ENCODE peak calls at places on chromosomes 16 and 17, in eight cellular contexts. One of them, this sample, is unnamed.

GRCh38 chr17:66345264-66345663 is 42.9 kb downstream of the PRKCA start:
- DNase-seq in GM12865: no peak
- DNase-seq in lung: no peak
- DNase-seq in AG09309: no peak
- DNase-seq in nephron progenitor cell: no peak
- DNase-seq in tibial nerve: no peak
- DNase-seq in Peyer's patch: no peak
- DNase-seq in omental fat pad: no peak
- DNase-seq in this sample: no peak

GRCh38 chr17:7940034-7940433 is 8.0 kb downstream of the CNTROB start:
- DNase-seq in Peyer's patch: no peak
- DNase-seq in omental fat pad: no peak
- DNase-seq in lung: no peak
- DNase-seq in GM12865: no peak
- DNase-seq in nephron progenitor cell: no peak
- DNase-seq in tibial nerve: no peak
- DNase-seq in AG09309: no peak
- DNase-seq in this sample: no peak

GRCh38 chr17:36602030-36602737 is 801 bp downstream of the MRM1 start:
- DNase-seq in Peyer's patch: no peak
- DNase-seq in GM12865: peak; percentile 29
- DNase-seq in nephron progenitor cell: no peak
- DNase-seq in lung: no peak
- DNase-seq in tibial nerve: no peak
- DNase-seq in AG09309: no peak
- DNase-seq in omental fat pad: no peak
- DNase-seq in this sample: peak; percentile 17

GRCh38 chr16:29198731-29199521 is 207.6 kb downstream of the NPIPB11 start:
- DNase-seq in lung: no peak
- DNase-seq in tibial nerve: no peak
- DNase-seq in GM12865: no peak
- DNase-seq in Peyer's patch: peak; percentile 43
- DNase-seq in omental fat pad: peak; percentile 18
- DNase-seq in nephron progenitor cell: no peak
- DNase-seq in AG09309: no peak
- DNase-seq in this sample: no peak

GRCh38 chr16:54077412-54077821 is 209.2 kb downstream of the IRX3 start:
- DNase-seq in omental fat pad: no peak
- DNase-seq in AG09309: peak; percentile 23
- DNase-seq in nephron progenitor cell: no peak
- DNase-seq in Peyer's patch: no peak
- DNase-seq in lung: no peak
- DNase-seq in tibial nerve: no peak
- DNase-seq in GM12865: no peak
- DNase-seq in this sample: peak; percentile 2

GRCh38 chr16:68883685-68884084 is 40.4 kb downstream of the TANGO6 start:
- DNase-seq in GM12865: no peak
- DNase-seq in tibial nerve: no peak
- DNase-seq in omental fat pad: no peak
- DNase-seq in AG09309: no peak
- DNase-seq in Peyer's patch: no peak
- DNase-seq in lung: no peak
- DNase-seq in nephron progenitor cell: no peak
- DNase-seq in this sample: no peak

GRCh38 chr17:44409309-44410028 is 20.0 kb upstream of the ITGA2B start:
- DNase-seq in AG09309: no peak
- DNase-seq in lung: no peak
- DNase-seq in GM12865: no peak
- DNase-seq in omental fat pad: no peak
- DNase-seq in nephron progenitor cell: no peak
- DNase-seq in Peyer's patch: no peak
- DNase-seq in tibial nerve: no peak
- DNase-seq in this sample: no peak

GRCh38 chr16:67666032-67666537 is 465 bp downstream of the ENKD1 start:
- DNase-seq in GM12865: no peak
- DNase-seq in omental fat pad: no peak
- DNase-seq in lung: no peak
- DNase-seq in Peyer's patch: no peak
- DNase-seq in tibial nerve: no peak
- DNase-seq in nephron progenitor cell: peak; percentile 75
- DNase-seq in AG09309: no peak
- DNase-seq in this sample: peak; percentile 33

GRCh38 chr17:8465381-8466158 is 29.9 kb downstream of the NDEL1 start:
- DNase-seq in AG09309: no peak
- DNase-seq in omental fat pad: no peak
- DNase-seq in GM12865: no peak
- DNase-seq in lung: no peak
- DNase-seq in nephron progenitor cell: no peak
- DNase-seq in tibial nerve: no peak
- DNase-seq in Peyer's patch: no peak
- DNase-seq in this sample: no peak

GRCh38 chr17:36597866-36598777 is 3.3 kb upstream of the MRM1 start:
- DNase-seq in GM12865: no peak
- DNase-seq in lung: no peak
- DNase-seq in omental fat pad: no peak
- DNase-seq in Peyer's patch: no peak
- DNase-seq in nephron progenitor cell: no peak
- DNase-seq in tibial nerve: no peak
- DNase-seq in AG09309: no peak
- DNase-seq in this sample: no peak

GRCh38 chr16:70738083-70738977 is 52.5 kb upstream of the MTSS2 start:
- DNase-seq in GM12865: peak; percentile 59
- DNase-seq in Peyer's patch: no peak
- DNase-seq in tibial nerve: no peak
- DNase-seq in omental fat pad: no peak
- DNase-seq in lung: peak; percentile 69
- DNase-seq in AG09309: no peak
- DNase-seq in nephron progenitor cell: peak; percentile 55
- DNase-seq in this sample: peak; percentile 74

GRCh38 chr16:87628246-87628923 is 26.1 kb downstream of the JPH3 start:
- DNase-seq in nephron progenitor cell: no peak
- DNase-seq in GM12865: no peak
- DNase-seq in tibial nerve: no peak
- DNase-seq in AG09309: no peak
- DNase-seq in omental fat pad: no peak
- DNase-seq in Peyer's patch: no peak
- DNase-seq in lung: no peak
- DNase-seq in this sample: no peak

GRCh38 chr17:72702136-72702735 is 390.3 kb downstream of the SLC39A11 start:
- DNase-seq in GM12865: no peak
- DNase-seq in nephron progenitor cell: no peak
- DNase-seq in AG09309: no peak
- DNase-seq in tibial nerve: no peak
- DNase-seq in lung: no peak
- DNase-seq in Peyer's patch: no peak
- DNase-seq in omental fat pad: no peak
- DNase-seq in this sample: no peak

GRCh38 chr16:50635505-50636392 is 45.4 kb downstream of the SNX20 start:
- DNase-seq in lung: no peak
- DNase-seq in GM12865: peak; percentile 28
- DNase-seq in Peyer's patch: no peak
- DNase-seq in nephron progenitor cell: no peak
- DNase-seq in AG09309: no peak
- DNase-seq in tibial nerve: no peak
- DNase-seq in omental fat pad: no peak
- DNase-seq in this sample: peak; percentile 60

GRCh38 chr17:8103549-8103948 is 14.8 kb downstream of the ALOXE3 start:
- DNase-seq in omental fat pad: no peak
- DNase-seq in GM12865: no peak
- DNase-seq in nephron progenitor cell: no peak
- DNase-seq in Peyer's patch: no peak
- DNase-seq in AG09309: no peak
- DNase-seq in lung: no peak
- DNase-seq in tibial nerve: no peak
- DNase-seq in this sample: no peak

GRCh38 chr16:8854298-8854948 is 14.4 kb downstream of the CARHSP1 start:
- DNase-seq in lung: no peak
- DNase-seq in nephron progenitor cell: no peak
- DNase-seq in Peyer's patch: peak; percentile 34
- DNase-seq in AG09309: no peak
- DNase-seq in GM12865: no peak
- DNase-seq in tibial nerve: no peak
- DNase-seq in omental fat pad: peak; percentile 22
- DNase-seq in this sample: no peak

GRCh38 chr17:15364615-15365014 is 23.2 kb upstream of the TEKT3 start:
- DNase-seq in AG09309: no peak
- DNase-seq in GM12865: no peak
- DNase-seq in nephron progenitor cell: no peak
- DNase-seq in Peyer's patch: no peak
- DNase-seq in tibial nerve: no peak
- DNase-seq in lung: no peak
- DNase-seq in omental fat pad: no peak
- DNase-seq in this sample: no peak

GRCh38 chr17:40866838-40867237 is at the start of gene KRT12:
- DNase-seq in omental fat pad: no peak
- DNase-seq in lung: no peak
- DNase-seq in tibial nerve: no peak
- DNase-seq in nephron progenitor cell: no peak
- DNase-seq in Peyer's patch: no peak
- DNase-seq in AG09309: no peak
- DNase-seq in GM12865: no peak
- DNase-seq in this sample: no peak

GRCh38 chr17:40859536-40859935 is 7.5 kb downstream of the KRT12 start:
- DNase-seq in tibial nerve: no peak
- DNase-seq in nephron progenitor cell: no peak
- DNase-seq in lung: no peak
- DNase-seq in Peyer's patch: no peak
- DNase-seq in omental fat pad: no peak
- DNase-seq in AG09309: no peak
- DNase-seq in GM12865: no peak
- DNase-seq in this sample: no peak

GRCh38 chr17:40857535-40857934 is 9.5 kb downstream of the KRT12 start:
- DNase-seq in lung: no peak
- DNase-seq in Peyer's patch: no peak
- DNase-seq in nephron progenitor cell: no peak
- DNase-seq in AG09309: peak; percentile 40
- DNase-seq in tibial nerve: no peak
- DNase-seq in omental fat pad: no peak
- DNase-seq in GM12865: no peak
- DNase-seq in this sample: no peak

GRCh38 chr17:40864661-40865380 is 2.2 kb downstream of the KRT12 start:
- DNase-seq in AG09309: no peak
- DNase-seq in tibial nerve: no peak
- DNase-seq in GM12865: no peak
- DNase-seq in omental fat pad: no peak
- DNase-seq in nephron progenitor cell: no peak
- DNase-seq in lung: no peak
- DNase-seq in Peyer's patch: no peak
- DNase-seq in this sample: no peak

DNA sequence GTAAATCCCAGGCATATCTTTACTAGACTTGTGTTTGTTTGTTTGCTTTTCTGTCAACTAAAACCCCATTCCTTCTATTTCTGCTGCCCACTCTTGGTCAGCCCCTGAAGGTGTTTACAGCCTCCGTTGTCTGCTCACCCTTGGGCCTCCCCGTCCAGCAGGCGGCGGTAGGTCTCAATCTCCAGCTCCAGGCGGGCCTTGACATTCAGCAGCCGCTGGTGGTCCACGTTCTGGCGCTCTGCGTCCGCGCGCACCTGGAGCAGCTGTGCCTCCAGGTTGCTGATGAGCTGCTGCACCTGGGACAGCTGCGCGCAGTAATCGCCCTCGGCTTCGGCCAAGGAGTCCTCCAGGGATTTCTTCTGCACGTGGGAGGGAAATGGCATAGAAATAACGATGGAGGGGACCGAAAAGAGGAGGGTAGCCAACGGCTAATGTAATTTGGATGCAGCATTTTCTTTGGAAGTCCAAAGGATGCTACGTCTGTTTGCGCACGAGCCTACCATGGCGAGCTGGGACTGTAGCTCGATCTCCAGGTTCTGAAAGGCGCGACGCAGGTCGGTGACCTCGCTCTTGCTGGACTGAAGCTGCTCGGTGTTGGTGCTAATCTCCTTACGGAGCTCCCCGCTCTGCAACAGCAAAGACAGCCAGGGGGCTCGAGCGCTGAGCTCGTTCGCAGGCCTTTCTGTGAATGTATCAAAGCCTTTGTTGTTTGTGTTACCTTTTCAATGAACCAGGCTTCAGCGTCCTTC is 3.9 kb downstream of the KRT12 start:
- DNase-seq in GM12865: peak; percentile 8
- DNase-seq in tibial nerve: no peak
- DNase-seq in omental fat pad: no peak
- DNase-seq in Peyer's patch: no peak
- DNase-seq in nephron progenitor cell: peak; percentile 56
- DNase-seq in AG09309: no peak
- DNase-seq in lung: no peak
- DNase-seq in this sample: peak; percentile 44
- TF ChIP-seq CTCF in GM12865: peak; percentile 27
- TF ChIP-seq CTCF in tibial nerve: no peak
- TF ChIP-seq CTCF in omental fat pad: no peak
- TF ChIP-seq CTCF in Peyer's patch: no peak
- TF ChIP-seq CTCF in nephron progenitor cell: peak; percentile 46
- TF ChIP-seq CTCF in AG09309: no peak
- TF ChIP-seq CTCF in lung: no peak
- TF ChIP-seq CTCF in this sample: peak; percentile 14

GRCh38 chr17:19626079-19626478 is 22.5 kb upstream of the ALDH3A2 start:
- DNase-seq in AG09309: no peak
- DNase-seq in nephron progenitor cell: no peak
- DNase-seq in Peyer's patch: no peak
- DNase-seq in tibial nerve: no peak
- DNase-seq in lung: no peak
- DNase-seq in omental fat pad: no peak
- DNase-seq in GM12865: no peak
- DNase-seq in this sample: no peak
- TF ChIP-seq CTCF in AG09309: no peak
- TF ChIP-seq CTCF in nephron progenitor cell: no peak
- TF ChIP-seq CTCF in Peyer's patch: no peak
- TF ChIP-seq CTCF in tibial nerve: no peak
- TF ChIP-seq CTCF in lung: no peak
- TF ChIP-seq CTCF in omental fat pad: no peak
- TF ChIP-seq CTCF in GM12865: no peak
- TF ChIP-seq CTCF in this sample: no peak

GRCh38 chr17:81693491-81694360 is 9.4 kb upstream of the MRPL12 start:
- DNase-seq in omental fat pad: no peak
- DNase-seq in Peyer's patch: no peak
- DNase-seq in nephron progenitor cell: no peak
- DNase-seq in AG09309: no peak
- DNase-seq in lung: no peak
- DNase-seq in GM12865: no peak
- DNase-seq in tibial nerve: no peak
- DNase-seq in this sample: no peak
- TF ChIP-seq CTCF in omental fat pad: no peak
- TF ChIP-seq CTCF in Peyer's patch: no peak
- TF ChIP-seq CTCF in nephron progenitor cell: no peak
- TF ChIP-seq CTCF in AG09309: no peak
- TF ChIP-seq CTCF in lung: no peak
- TF ChIP-seq CTCF in GM12865: no peak
- TF ChIP-seq CTCF in tibial nerve: no peak
- TF ChIP-seq CTCF in this sample: no peak

GRCh38 chr16:72532896-72533295 is 360.9 kb upstream of the PMFBP1 start:
- DNase-seq in omental fat pad: no peak
- DNase-seq in nephron progenitor cell: no peak
- DNase-seq in tibial nerve: no peak
- DNase-seq in lung: no peak
- DNase-seq in Peyer's patch: no peak
- DNase-seq in AG09309: no peak
- DNase-seq in GM12865: no peak
- DNase-seq in this sample: no peak

DNA sequence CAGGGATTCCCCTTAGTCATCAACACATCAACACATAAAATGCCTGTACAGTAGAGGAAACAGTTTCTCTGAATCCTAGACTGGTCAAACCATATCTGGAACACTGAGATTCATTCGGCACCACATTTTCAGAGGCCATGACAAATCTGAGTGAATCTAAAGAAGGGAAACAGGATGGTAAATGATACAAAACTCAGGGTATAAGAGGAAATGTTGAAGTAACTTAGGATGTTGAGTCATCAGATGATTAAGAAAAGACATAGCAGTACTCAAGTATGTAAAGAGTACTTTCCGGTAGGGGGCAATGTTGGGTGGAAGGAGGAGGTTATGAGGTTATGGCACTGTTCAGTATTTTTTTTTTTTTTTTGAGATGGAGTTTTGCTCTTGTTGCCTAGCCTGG is 358.5 kb upstream of the PMFBP1 start:
- DNase-seq in Peyer's patch: no peak
- DNase-seq in lung: no peak
- DNase-seq in tibial nerve: no peak
- DNase-seq in GM12865: peak; percentile 67
- DNase-seq in nephron progenitor cell: no peak
- DNase-seq in omental fat pad: no peak
- DNase-seq in AG09309: peak; percentile 47
- DNase-seq in this sample: no peak
- TF ChIP-seq CTCF in Peyer's patch: no peak
- TF ChIP-seq CTCF in lung: no peak
- TF ChIP-seq CTCF in tibial nerve: no peak
- TF ChIP-seq CTCF in GM12865: peak; percentile 27
- TF ChIP-seq CTCF in nephron progenitor cell: no peak
- TF ChIP-seq CTCF in omental fat pad: no peak
- TF ChIP-seq CTCF in AG09309: peak; percentile 53
- TF ChIP-seq CTCF in this sample: no peak